ENCODE peak calls at places on chromosomes 12 and 14, in five cellular contexts. B is HCT116, O is osteoblast, P is psoas muscle, D is cardiac muscle cell. M is an unnamed sample.

GRCh38 chr12:45130881-45131281 is 80.0 kb upstream of the DBX2 start:
- DNase-seq in P (no peak), D (peak), B (peak), O (peak), M (peak)

GRCh38 chr12:79451988-79452387 is 238.8 kb downstream of the PAWR start:
- DNase-seq in D (peak), P (peak), O (peak), B (no peak), M (no peak)

GRCh38 chr12:91993287-91994028 is 152.2 kb downstream of the BTG1 start:
- DNase-seq in D (no peak), P (no peak), B (no peak), O (no peak), M (no peak)

GRCh38 chr12:237026-237815 is 23.3 kb upstream of the SLC6A12 start:
- DNase-seq in P (no peak), O (no peak), D (no peak), B (no peak), M (peak)

GRCh38 chr12:132429932-132430643 is 59.9 kb upstream of the FBRSL1 start:
- DNase-seq in O (peak), P (no peak), B (peak), D (no peak), M (peak)

GRCh38 chr12:25995906-25996305 is 37.4 kb downstream of the RASSF8 start:
- DNase-seq in D (peak), P (no peak), B (no peak), O (no peak), M (no peak)

GRCh38 chr12:63045020-63045860 is 105.8 kb downstream of the AVPR1A start:
- DNase-seq in P (no peak), O (peak), D (peak), B (no peak), M (no peak)

GRCh38 chr12:98149270-98149669 is 366.1 kb upstream of the TMPO start:
- DNase-seq in O (no peak), D (no peak), P (no peak), B (no peak), M (no peak)

GRCh38 chr12:55996201-55996714 is 818 bp upstream of the SUOX start:
- DNase-seq in O (peak), B (no peak), D (peak), P (peak), M (peak)

GRCh38 chr14:94768521-94769412 is 1.1 kb downstream of the GSC start:
- DNase-seq in O (peak), D (peak), P (peak), B (no peak), M (peak)

GRCh38 chr12:117968826-117969659 is at the start of gene KSR2:
- DNase-seq in B (peak), O (peak), P (no peak), D (peak), M (peak)

GRCh38 chr12:116068853-116069252 is 208.6 kb downstream of the MED13L start:
- DNase-seq in P (no peak), O (no peak), B (no peak), D (no peak), M (no peak)

GRCh38 chr12:78666584-78666983 is 198.0 kb upstream of the SYT1 start:
- DNase-seq in B (no peak), D (no peak), O (no peak), P (no peak), M (no peak)

GRCh38 chr14:61927521-61927920 is 165.3 kb downstream of the SNAPC1 start:
- DNase-seq in B (no peak), P (no peak), D (peak), O (no peak), M (peak)

GRCh38 chr14:61927015-61927414 is 164.8 kb downstream of the SNAPC1 start:
- DNase-seq in D (no peak), O (peak), P (no peak), B (no peak), M (no peak)

GRCh38 chr14:61925043-61925442 is 162.8 kb downstream of the SNAPC1 start:
- DNase-seq in B (peak), D (peak), P (no peak), O (no peak), M (peak)

GRCh38 chr14:61928300-61928699 is 166.1 kb downstream of the SNAPC1 start:
- DNase-seq in B (no peak), O (no peak), D (no peak), P (no peak), M (no peak)

GRCh38 chr14:61925732-61926445 is 163.7 kb downstream of the SNAPC1 start:
- DNase-seq in B (no peak), D (no peak), O (no peak), P (no peak), M (no peak)
- H3K27ac ChIP-seq in B (no peak), D (no peak), O (peak), P (no peak), M (no peak)

GRCh38 chr14:63134801-63135200 is 69.4 kb upstream of the RHOJ start:
- DNase-seq in D (peak), O (no peak), P (no peak), B (no peak), M (no peak)
- TF ChIP-seq CTCF in D (peak), O (no peak), P (no peak), B (peak), M (peak)

GRCh38 chr12:42915426-42915825 is 325.9 kb upstream of the PRICKLE1 start:
- DNase-seq in B (no peak), O (no peak), P (no peak), D (no peak), M (no peak)

GRCh38 chr12:42919691-42920090 is 330.1 kb upstream of the PRICKLE1 start:
- DNase-seq in O (no peak), D (no peak), P (no peak), B (no peak), M (no peak)

GRCh38 chr12:42921741-42922511 is 332.4 kb upstream of the PRICKLE1 start:
- DNase-seq in O (no peak), D (no peak), B (no peak), P (no peak), M (peak)

GRCh38 chr12:42916143-42916542 is 326.6 kb upstream of the PRICKLE1 start:
- DNase-seq in B (no peak), P (no peak), O (no peak), D (no peak), M (no peak)

DNA sequence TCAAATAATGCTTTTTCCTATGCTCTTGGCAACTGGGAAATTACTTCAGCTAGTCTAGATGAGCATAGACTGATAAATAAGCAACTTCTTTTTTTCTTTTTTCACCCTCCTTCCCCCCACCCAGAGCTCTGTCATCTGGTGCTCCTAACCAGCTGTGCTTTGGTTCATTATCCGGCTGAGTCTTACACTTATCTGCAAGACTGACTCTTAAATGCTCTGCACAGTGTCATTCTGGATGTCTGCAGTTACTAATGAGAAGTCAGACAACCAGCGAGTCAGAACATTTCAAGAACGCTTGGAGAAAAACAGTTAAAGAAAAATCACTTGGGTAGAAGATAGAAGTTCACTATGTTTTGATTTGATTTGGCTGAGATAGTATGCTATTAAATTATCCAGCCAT is 328.8 kb upstream of the PRICKLE1 start:
- DNase-seq in P (no peak), O (no peak), B (no peak), D (peak), M (no peak)
- H3K27ac ChIP-seq in P (no peak), O (no peak), B (no peak), D (peak), M (no peak)

DNA sequence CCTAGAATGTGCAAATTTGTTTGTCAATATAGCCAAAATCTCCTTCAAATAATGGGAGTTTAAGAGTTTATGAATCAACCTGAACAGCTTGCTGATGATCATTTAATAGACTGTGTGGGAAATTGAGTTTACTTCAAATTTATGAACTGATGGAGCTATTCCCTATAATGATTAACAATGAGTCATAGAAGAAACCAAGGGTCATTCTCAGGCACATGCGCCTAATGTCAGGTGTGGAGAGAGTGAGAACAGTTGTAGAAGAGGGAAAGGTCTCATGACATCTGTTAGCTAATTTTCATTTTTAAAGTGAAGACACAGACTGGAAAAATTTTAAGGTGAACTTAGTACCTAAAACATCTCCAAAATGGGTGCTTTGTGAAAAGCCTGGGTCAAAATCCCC is 191.8 kb downstream of the BMP4 start:
- DNase-seq in B (no peak), P (no peak), O (no peak), D (no peak), M (no peak)
- TF ChIP-seq CTCF in B (no peak), P (no peak), O (no peak), D (no peak), M (no peak)

DNA sequence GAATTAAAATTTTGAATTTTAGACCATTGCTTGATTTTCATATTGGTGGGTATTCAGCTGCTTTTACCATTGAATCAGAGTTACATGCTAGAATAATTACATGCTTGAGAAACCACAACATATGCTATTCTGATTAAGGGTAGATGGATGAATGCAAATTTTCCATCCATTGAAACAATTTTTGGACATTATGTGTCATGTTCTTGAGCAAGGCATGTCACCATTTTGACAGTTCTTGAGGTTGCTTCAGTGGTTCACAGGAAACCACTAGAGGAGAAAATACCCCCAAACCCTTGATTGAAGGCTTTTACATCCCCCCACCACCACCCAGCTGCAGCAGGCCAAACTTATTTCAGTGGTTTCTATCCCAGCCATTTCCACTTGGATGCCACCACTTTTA is 13.5 kb downstream of the UBR7 start:
- DNase-seq in O (peak), P (no peak), B (no peak), D (no peak), M (no peak)
- H3K27ac ChIP-seq in O (no peak), P (no peak), B (no peak), D (no peak), M (no peak)

GRCh38 chr14:71538288-71538687 is 393.9 kb upstream of the RGS6 start:
- DNase-seq in D (no peak), P (no peak), O (no peak), B (no peak), M (no peak)

GRCh38 chr14:71538949-71539659 is 393.1 kb upstream of the RGS6 start:
- DNase-seq in B (no peak), O (no peak), P (no peak), D (peak), M (no peak)

GRCh38 chr14:71539660-71540285 is 392.5 kb upstream of the RGS6 start:
- DNase-seq in B (no peak), D (peak), O (no peak), P (no peak), M (no peak)

GRCh38 chr14:71536015-71536535 is 396.2 kb upstream of the RGS6 start:
- DNase-seq in B (no peak), O (no peak), P (no peak), D (no peak), M (no peak)

DNA sequence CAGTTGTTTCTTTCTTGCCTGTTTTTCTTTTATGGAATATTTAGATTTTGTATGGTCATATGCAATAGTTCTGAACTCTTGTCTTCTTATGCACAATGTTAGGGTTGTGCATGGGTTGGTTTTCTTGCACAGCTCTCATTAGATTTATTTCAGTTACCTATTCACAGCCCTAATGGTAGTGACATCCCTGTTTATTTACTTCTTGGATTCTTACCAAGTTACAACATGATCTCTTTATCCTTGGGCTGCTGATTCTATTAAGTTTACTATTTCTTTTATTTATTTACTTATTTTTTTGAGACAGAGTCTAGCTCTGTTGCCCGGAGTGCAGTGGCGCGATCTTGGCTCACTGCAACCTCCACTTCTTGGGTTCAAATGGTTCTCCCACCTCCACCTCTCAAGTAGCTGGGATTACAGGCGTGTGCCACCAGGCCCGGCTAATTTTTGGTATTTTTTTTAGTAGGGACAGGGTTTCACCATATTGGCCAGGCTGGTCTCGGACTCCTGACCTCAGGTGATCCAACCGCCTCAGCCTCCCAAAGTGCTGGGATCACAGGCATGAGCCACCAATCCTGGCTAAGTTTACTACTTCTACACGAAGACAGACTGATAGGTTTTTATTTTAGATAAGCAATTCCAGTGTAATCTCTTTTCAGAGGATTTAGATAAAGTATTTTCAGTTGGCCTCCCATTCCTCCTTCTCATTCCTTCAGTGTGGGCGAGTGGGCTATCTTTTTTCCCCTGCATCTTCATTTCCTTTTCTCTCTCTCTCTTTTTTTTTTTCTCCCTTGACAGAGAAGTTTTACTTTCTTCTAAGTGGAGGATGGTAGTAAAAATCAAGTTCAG is 395.1 kb upstream of the RGS6 start:
- DNase-seq in P (no peak), O (no peak), D (no peak), B (no peak), M (no peak)
- TF ChIP-seq CTCF in P (no peak), O (no peak), D (no peak), B (no peak), M (no peak)

GRCh38 chr14:52550661-52551060 is 1.6 kb downstream of the TXNDC16 start:
- DNase-seq in D (no peak), B (no peak), P (no peak), O (no peak), M (no peak)

GRCh38 chr14:52553002-52553670 is 500 bp downstream of the GPR137C start:
- DNase-seq in B (no peak), O (peak), P (peak), D (peak), M (peak)

GRCh38 chr14:52551205-52551604 is 1.1 kb downstream of the TXNDC16 start:
- DNase-seq in O (peak), D (no peak), P (no peak), B (no peak), M (no peak)

GRCh38 chr14:52552063-52552988 is at the start of the genes GPR137C and TXNDC16:
- DNase-seq in D (peak), B (peak), O (peak), P (peak), M (peak)

GRCh38 chr14:52551696-52552062 is 626 bp downstream of the TXNDC16 start:
- DNase-seq in O (peak), B (no peak), D (peak), P (no peak), M (no peak)
- H3K27ac ChIP-seq in O (peak), B (no peak), D (peak), P (peak), M (peak)

DNA sequence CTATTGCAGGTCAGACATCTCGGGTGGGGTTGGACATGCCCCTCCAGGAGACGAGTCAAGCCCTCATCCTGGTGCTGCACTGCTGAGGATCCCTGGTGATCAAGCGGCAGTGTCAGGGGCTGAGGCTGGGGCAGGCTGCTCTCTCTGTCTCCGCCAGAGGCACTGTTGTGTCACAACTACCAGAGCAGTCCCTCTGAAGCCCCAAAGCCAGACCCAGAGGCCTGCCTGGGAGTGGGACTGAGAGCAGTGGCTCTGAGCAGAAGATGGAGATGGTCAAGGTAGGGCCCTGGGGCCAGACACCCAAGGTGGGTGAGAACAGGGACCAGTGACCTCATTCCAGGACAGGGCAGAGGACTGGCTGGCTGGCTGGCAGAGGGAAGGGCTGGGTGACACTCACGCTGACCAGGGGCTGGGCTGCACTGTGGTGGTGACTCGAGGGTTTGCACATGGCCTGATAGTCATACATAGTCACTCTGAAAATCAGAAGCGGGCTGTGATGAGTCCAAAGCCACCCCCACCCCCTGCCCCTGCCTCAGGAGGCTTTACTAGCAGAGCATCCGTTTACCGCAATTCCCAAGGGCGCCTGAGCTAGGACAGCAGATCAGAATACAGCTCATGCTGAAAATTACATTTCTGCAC is 19.6 kb upstream of the LRTM2 start:
- DNase-seq in P (peak), O (peak), B (no peak), D (no peak), M (peak)
- TF ChIP-seq CTCF in P (peak), O (peak), B (no peak), D (peak), M (peak)

GRCh38 chr12:111776836-111777344 is 10.2 kb downstream of the ALDH2 start:
- DNase-seq in B (no peak), D (no peak), O (peak), P (no peak), M (no peak)
- H3K27ac ChIP-seq in B (no peak), D (peak), O (no peak), P (peak), M (no peak)